ENCODE peak calls at places on chromosome 16, in ten cellular contexts. L is lower leg skin; R is Caco-2; B is coronary artery; C is epithelial cell of esophagus; N is WTC11; X is cardiac muscle cell; U is foreskin keratinocyte; K is CD4-positive, alpha-beta T cell; J is GM23338. S is an unnamed sample.

GRCh38 chr16:63702981-63703590 is 1418.8 kb downstream of the CDH11 start:
- DNase-seq in L (no peak), R (peak), B (no peak), C (no peak), N (peak), X (no peak), U (no peak), K (no peak), J (peak), S (no peak)

GRCh38 chr16:51040637-51041036 is 110.4 kb downstream of the SALL1 start:
- DNase-seq in L (no peak), R (no peak), B (no peak), C (no peak), N (no peak), X (no peak), U (no peak), K (no peak), J (no peak), S (no peak)

GRCh38 chr16:2486645-2487516 is 12.0 kb downstream of the TBC1D24 start:
- DNase-seq in L (peak), R (no peak), B (no peak), C (peak), N (no peak), X (no peak), U (no peak), K (peak), J (no peak), S (no peak)

GRCh38 chr16:70437017-70437581 is 1.8 kb downstream of the ST3GAL2 start:
- DNase-seq in L (no peak), R (no peak), B (no peak), C (no peak), N (peak), X (peak), U (no peak), K (no peak), J (peak), S (no peak)

GRCh38 chr16:16149710-16150116 is 73.6 kb downstream of the ABCC6 start:
- DNase-seq in L (no peak), R (no peak), B (no peak), C (no peak), N (no peak), X (no peak), U (no peak), K (no peak), J (no peak), S (no peak)

GRCh38 chr16:9447195-9447551 is 355.7 kb downstream of the HAPSTR1 start:
- DNase-seq in L (no peak), R (no peak), B (no peak), C (no peak), N (no peak), X (no peak), U (no peak), K (no peak), J (no peak), S (no peak)

GRCh38 chr16:76970087-76970744 is 220.8 kb upstream of the MON1B start:
- DNase-seq in L (no peak), R (no peak), B (no peak), C (peak), N (no peak), X (peak), U (no peak), K (no peak), J (no peak), S (no peak)

GRCh38 chr16:54998834-54999233 is 68.2 kb downstream of the IRX5 start:
- DNase-seq in L (no peak), R (no peak), B (no peak), C (no peak), N (no peak), X (peak), U (no peak), K (no peak), J (no peak), S (no peak)

GRCh38 chr16:88619859-88620655 is 18.3 kb upstream of the IL17C start:
- DNase-seq in L (no peak), R (no peak), B (no peak), C (no peak), N (no peak), X (no peak), U (no peak), K (peak), J (no peak), S (no peak)

GRCh38 chr16:75931043-75931442 is 204.8 kb upstream of the CPHXL start:
- DNase-seq in L (no peak), R (no peak), B (no peak), C (peak), N (no peak), X (no peak), U (peak), K (no peak), J (no peak), S (no peak)

GRCh38 chr16:49467540-49468372 is 94.2 kb downstream of the C16orf78 start:
- DNase-seq in L (peak), R (no peak), B (peak), C (no peak), N (no peak), X (no peak), U (no peak), K (no peak), J (no peak), S (no peak)

GRCh38 chr16:53465606-53466290 is 31.5 kb downstream of the RBL2 start:
- DNase-seq in L (no peak), R (no peak), B (no peak), C (peak), N (no peak), X (peak), U (peak), K (no peak), J (no peak), S (no peak)

GRCh38 chr16:67936124-67936875 is at the start of gene PSMB10:
- DNase-seq in L (peak), R (peak), B (no peak), C (peak), N (peak), X (peak), U (peak), K (peak), J (peak), S (peak)

GRCh38 chr16:79163666-79164377 is 436.7 kb downstream of the MAF start:
- DNase-seq in L (no peak), R (no peak), B (no peak), C (no peak), N (no peak), X (no peak), U (no peak), K (no peak), J (no peak), S (no peak)

GRCh38 chr16:23826528-23827244 is 9.1 kb upstream of the PRKCB start:
- DNase-seq in L (peak), R (no peak), B (no peak), C (no peak), N (no peak), X (no peak), U (no peak), K (no peak), J (no peak), S (no peak)

GRCh38 chr16:47511882-47512281 is 50.8 kb downstream of the PHKB start:
- DNase-seq in L (no peak), R (no peak), B (no peak), C (no peak), N (peak), X (no peak), U (no peak), K (no peak), J (peak), S (no peak)

GRCh38 chr16:64311241-64311640 is 810.6 kb downstream of the CDH11 start:
- DNase-seq in L (no peak), R (no peak), B (no peak), C (peak), N (no peak), X (no peak), U (no peak), K (no peak), J (no peak), S (no peak)

GRCh38 chr16:2477327-2477726 is 2.4 kb downstream of the TBC1D24 start:
- DNase-seq in L (no peak), R (no peak), B (no peak), C (no peak), N (no peak), X (no peak), U (no peak), K (no peak), J (no peak), S (no peak)

GRCh38 chr16:67207857-67208524 is 9.1 kb downstream of the ELMO3 start:
- DNase-seq in L (no peak), R (no peak), B (no peak), C (peak), N (no peak), X (no peak), U (peak), K (no peak), J (no peak), S (no peak)

GRCh38 chr16:87461466-87461975 is 31.3 kb downstream of the ZCCHC14 start:
- DNase-seq in L (peak), R (peak), B (no peak), C (peak), N (peak), X (peak), U (peak), K (no peak), J (peak), S (peak)

GRCh38 chr16:84738255-84739038 is 38.6 kb downstream of the USP10 start:
- DNase-seq in L (peak), R (peak), B (no peak), C (peak), N (peak), X (peak), U (no peak), K (peak), J (peak), S (peak)

GRCh38 chr16:86809458-86809955 is 231.2 kb downstream of the FOXL1 start:
- DNase-seq in L (no peak), R (no peak), B (no peak), C (peak), N (no peak), X (peak), U (peak), K (no peak), J (peak), S (no peak)

GRCh38 chr16:52069866-52070265 is 477.1 kb downstream of the TOX3 start:
- DNase-seq in L (no peak), R (peak), B (no peak), C (peak), N (no peak), X (peak), U (peak), K (no peak), J (peak), S (peak)

GRCh38 chr16:68275611-68276191 is 11.4 kb downstream of the SLC7A6 start:
- DNase-seq in L (no peak), R (no peak), B (no peak), C (peak), N (no peak), X (no peak), U (peak), K (peak), J (no peak), S (no peak)

GRCh38 chr16:70553175-70553574 is 29.6 kb downstream of the SF3B3 start:
- DNase-seq in L (no peak), R (no peak), B (no peak), C (peak), N (no peak), X (peak), U (no peak), K (no peak), J (no peak), S (no peak)

GRCh38 chr16:82938108-82938507 is 311.3 kb downstream of the CDH13 start:
- DNase-seq in L (no peak), R (no peak), B (no peak), C (no peak), N (no peak), X (no peak), U (no peak), K (no peak), J (no peak), S (no peak)

DNA sequence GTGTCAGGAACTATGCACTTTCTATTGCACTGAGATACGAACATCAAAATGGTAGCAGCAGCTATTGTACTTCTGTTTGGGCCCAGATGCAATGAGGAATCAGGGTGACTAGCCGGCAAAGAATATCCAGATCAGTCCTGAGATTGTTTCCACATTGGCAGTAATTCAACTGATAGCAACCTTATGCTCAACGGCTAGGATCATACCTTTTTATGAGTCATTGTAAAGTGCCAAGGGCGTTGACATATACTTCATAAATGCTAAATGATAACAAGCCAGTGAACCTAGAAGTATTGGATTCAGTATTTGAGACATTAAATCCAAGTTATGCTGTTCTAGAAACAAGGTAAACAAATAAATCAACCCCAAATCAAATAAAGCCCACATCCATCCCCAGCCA is 207.1 kb upstream of the ZFHX3 start:
- DNase-seq in L (no peak), R (no peak), B (no peak), C (peak), N (no peak), X (no peak), U (no peak), K (no peak), J (no peak), S (no peak)
- TF ChIP-seq CTCF in L (no peak), R (no peak), B (no peak), C (no peak), N (no peak), X (no peak), U (no peak), K (no peak), J (no peak), S (no peak)

GRCh38 chr16:11101695-11102522 is 154.1 kb downstream of the SOCS1 start:
- DNase-seq in L (no peak), R (peak), B (no peak), C (no peak), N (no peak), X (peak), U (no peak), K (no peak), J (no peak), S (no peak)
- TF ChIP-seq CTCF in L (no peak), R (no peak), B (no peak), C (no peak), N (no peak), X (peak), U (peak), K (no peak), J (no peak), S (no peak)

DNA sequence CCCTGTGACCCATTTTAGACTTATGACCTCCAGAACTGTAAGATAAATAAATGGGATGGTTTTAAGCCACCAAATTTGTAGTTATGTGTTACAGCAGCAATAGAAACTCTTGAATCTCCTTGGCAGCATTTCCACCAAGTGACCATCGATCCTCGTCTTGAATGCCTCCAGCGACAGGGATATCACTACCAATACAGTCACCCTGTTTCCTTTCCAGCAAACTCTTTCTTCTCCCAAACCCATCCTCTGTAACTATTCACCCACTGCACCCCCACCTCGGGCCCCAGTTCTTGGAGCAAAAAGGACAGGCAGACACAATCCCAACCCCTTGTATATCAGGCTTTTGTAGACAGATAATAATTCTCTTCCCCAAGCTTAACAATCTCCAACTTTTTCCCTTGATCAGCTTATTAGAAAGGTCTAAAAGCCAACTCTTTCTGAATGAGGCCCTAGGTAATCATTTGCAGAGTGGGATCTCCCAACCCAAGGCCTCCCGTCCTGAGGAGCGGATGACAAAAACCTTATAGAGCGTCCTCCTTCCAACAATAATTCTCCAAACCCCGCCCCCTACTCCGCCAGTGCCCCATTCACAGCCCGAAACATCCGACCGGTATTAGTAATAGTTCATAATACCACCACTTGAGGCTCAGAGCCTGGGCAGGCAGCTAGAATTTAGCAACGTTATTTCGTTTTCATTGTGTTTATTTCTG is 14.7 kb upstream of the PLLP start:
- DNase-seq in L (peak), R (peak), B (peak), C (peak), N (peak), X (no peak), U (no peak), K (no peak), J (peak), S (no peak)
- TF ChIP-seq CTCF in L (no peak), R (no peak), B (peak), C (no peak), N (no peak), X (peak), U (peak), K (no peak), J (no peak), S (no peak)

GRCh38 chr16:3961449-3961849 is 80.9 kb upstream of the CREBBP start:
- DNase-seq in L (no peak), R (no peak), B (no peak), C (no peak), N (no peak), X (no peak), U (no peak), K (no peak), J (peak), S (no peak)
- TF ChIP-seq CTCF in L (no peak), R (no peak), B (no peak), C (no peak), N (no peak), X (no peak), U (no peak), K (no peak), J (no peak), S (no peak)

GRCh38 chr16:10920726-10921427 is 21.4 kb downstream of the DEXI start:
- DNase-seq in L (no peak), R (no peak), B (no peak), C (peak), N (no peak), X (no peak), U (no peak), K (no peak), J (no peak), S (no peak)

GRCh38 chr16:10921536-10922327 is 20.5 kb downstream of the DEXI start:
- DNase-seq in L (no peak), R (no peak), B (no peak), C (no peak), N (no peak), X (peak), U (no peak), K (no peak), J (no peak), S (no peak)

GRCh38 chr16:10916534-10916933 is 25.7 kb downstream of the DEXI start:
- DNase-seq in L (no peak), R (no peak), B (no peak), C (no peak), N (no peak), X (no peak), U (no peak), K (no peak), J (no peak), S (no peak)

GRCh38 chr16:10919003-10919351 is 23.3 kb downstream of the DEXI start:
- DNase-seq in L (no peak), R (no peak), B (no peak), C (no peak), N (no peak), X (no peak), U (no peak), K (no peak), J (no peak), S (no peak)

DNA sequence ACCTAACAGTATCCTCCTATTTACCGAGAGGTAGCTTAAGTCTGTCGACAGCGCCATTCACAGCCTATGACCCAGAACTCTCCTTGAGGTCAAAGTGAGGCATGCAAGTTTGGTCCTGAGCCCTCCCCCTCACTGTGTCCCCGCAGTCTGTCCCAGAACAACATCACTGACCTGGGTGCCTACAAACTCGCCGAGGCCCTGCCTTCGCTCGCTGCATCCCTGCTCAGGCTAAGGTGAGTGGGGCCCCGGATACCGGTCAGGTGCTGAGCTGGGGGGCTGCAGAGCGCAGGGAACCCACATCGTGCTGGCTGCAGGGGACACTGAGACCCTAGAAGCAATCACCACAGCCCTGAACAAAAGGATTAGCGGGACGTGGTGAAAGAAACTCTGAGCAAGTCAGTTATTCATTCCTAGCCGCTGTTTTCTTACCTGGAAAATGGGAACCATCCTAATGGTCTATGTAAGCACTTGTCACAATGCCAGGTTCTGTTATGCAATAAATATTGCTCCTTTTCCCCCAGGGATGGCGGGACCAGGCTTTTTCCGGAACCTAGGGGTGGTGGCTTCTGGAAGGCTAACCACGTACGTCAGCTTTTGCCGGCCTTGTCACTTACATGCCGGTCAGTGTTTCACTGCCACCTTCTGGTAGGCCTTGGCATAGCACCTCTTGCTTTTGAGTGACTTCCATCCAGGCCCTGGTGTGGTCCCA is 23.8 kb downstream of the DEXI start:
- DNase-seq in L (peak), R (peak), B (peak), C (peak), N (peak), X (peak), U (peak), K (peak), J (peak), S (peak)
- TF ChIP-seq CTCF in L (peak), R (peak), B (peak), C (peak), N (peak), X (peak), U (peak), K (peak), J (peak), S (peak)

GRCh38 chr16:14186007-14186953 is 115.2 kb downstream of the MRTFB start:
- DNase-seq in L (no peak), R (no peak), B (no peak), C (peak), N (peak), X (peak), U (no peak), K (no peak), J (peak), S (peak)
- TF ChIP-seq CTCF in L (no peak), R (peak), B (peak), C (peak), N (peak), X (peak), U (peak), K (peak), J (no peak), S (peak)

DNA sequence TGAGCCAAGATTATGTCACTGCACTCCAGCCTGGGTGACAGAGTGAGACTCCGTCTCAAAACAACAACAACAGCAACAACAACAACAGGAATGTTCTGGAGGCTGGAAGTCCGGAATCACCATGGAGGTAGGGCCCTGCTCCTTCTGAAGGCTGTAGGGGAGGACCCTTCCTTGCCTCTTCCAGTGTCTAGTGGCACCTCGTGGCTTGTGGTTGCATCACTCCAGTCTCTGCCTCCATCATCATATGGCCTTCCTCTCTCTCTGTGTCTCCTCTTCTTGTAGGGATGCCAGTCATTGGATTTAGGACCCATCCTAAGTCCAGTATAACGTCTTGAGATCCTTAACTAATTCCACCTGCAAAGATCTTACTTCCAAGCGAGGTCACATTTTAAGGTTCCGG is 14.0 kb downstream of the NAGPA start:
- DNase-seq in L (no peak), R (no peak), B (no peak), C (no peak), N (no peak), X (no peak), U (no peak), K (no peak), J (no peak), S (no peak)
- TF ChIP-seq CTCF in L (no peak), R (no peak), B (no peak), C (no peak), N (no peak), X (no peak), U (no peak), K (no peak), J (no peak), S (no peak)

GRCh38 chr16:31225193-31225592 is 8.3 kb upstream of the PYDC1 start:
- DNase-seq in L (no peak), R (no peak), B (no peak), C (no peak), N (no peak), X (no peak), U (no peak), K (no peak), J (no peak), S (no peak)
- TF ChIP-seq CTCF in L (no peak), R (no peak), B (no peak), C (no peak), N (no peak), X (no peak), U (no peak), K (no peak), J (no peak), S (no peak)